ENCODE peak calls at places on chromosomes 5 and 9, in six cellular contexts. T is transverse colon, Z is GM23338, P is sigmoid colon, N is breast epithelium, B is K562. J is an unnamed sample.

GRCh38 chr9:81826541-81826906 is 101.7 kb upstream of the SPATA31D4 start:
- DNase-seq in Z (no peak), P (peak; percentile 76), T (no peak), N (no peak), B (no peak), J (no peak)

GRCh38 chr9:118281787-118282186 is 577.6 kb downstream of the TLR4 start:
- DNase-seq in Z (no peak), B (no peak), T (no peak), P (no peak), N (no peak), J (no peak)

GRCh38 chr5:132279801-132280200 is 14.4 kb upstream of the SLC22A4 start:
- DNase-seq in N (no peak), B (no peak), P (no peak), T (no peak), Z (no peak), J (no peak)

GRCh38 chr5:43036409-43036808 is 3.7 kb downstream of the ANXA2R start:
- DNase-seq in Z (no peak), P (no peak), B (no peak), N (no peak), T (no peak), J (no peak)

GRCh38 chr5:157108961-157109360 is at the start of gene HAVCR2:
- DNase-seq in Z (no peak), B (no peak), T (peak; percentile 42), P (no peak), N (no peak), J (peak; percentile 92)

GRCh38 chr5:78534148-78535009 is 114.2 kb downstream of the LHFPL2 start:
- DNase-seq in N (no peak), P (peak; percentile 74), T (no peak), Z (peak; percentile 20), B (peak; percentile 15), J (no peak)

GRCh38 chr5:79966479-79966878 is 24.6 kb downstream of the MTX3 start:
- DNase-seq in B (no peak), N (no peak), T (no peak), P (no peak), Z (no peak), J (peak; percentile 55)

GRCh38 chr5:402615-403359 is 40.2 kb upstream of the EXOC3 start:
- DNase-seq in B (no peak), Z (no peak), T (no peak), N (no peak), P (peak; percentile 53), J (peak; percentile 82)

GRCh38 chr9:5002811-5003210 is 17.7 kb downstream of the JAK2 start:
- DNase-seq in Z (no peak), N (no peak), P (no peak), B (no peak), T (no peak), J (no peak)

GRCh38 chr9:95494416-95495371 is 22.1 kb downstream of the PTCH1 start:
- DNase-seq in B (no peak), Z (peak; percentile 70), P (peak; percentile 81), T (peak; percentile 82), N (no peak), J (no peak)

GRCh38 chr9:135661801-135662560 is 1.1 kb upstream of the LCN9 start:
- DNase-seq in Z (no peak), N (no peak), T (no peak), B (no peak), P (no peak), J (no peak)

GRCh38 chr5:180013660-180014059 is 57.9 kb downstream of the RNF130 start:
- DNase-seq in T (no peak), Z (no peak), B (no peak), N (no peak), P (no peak), J (no peak)

GRCh38 chr9:121071356-121071755 is 3.4 kb upstream of the CNTRL start:
- DNase-seq in T (no peak), Z (no peak), B (no peak), P (no peak), N (no peak), J (no peak)

GRCh38 chr5:140801494-140801841 is 611 bp downstream of the PCDHA3 start:
- DNase-seq in P (no peak), B (no peak), Z (peak; percentile 58), T (no peak), N (no peak), J (no peak)

GRCh38 chr9:101460965-101461364 is 25.4 kb upstream of the ALDOB start:
- DNase-seq in P (no peak), T (no peak), N (no peak), B (no peak), Z (no peak), J (no peak)

GRCh38 chr5:4990017-4990416 is 150.1 kb upstream of the ADAMTS16 start:
- DNase-seq in N (no peak), P (no peak), Z (no peak), T (no peak), B (no peak), J (no peak)

GRCh38 chr5:102018690-102019089 is 277.4 kb downstream of the SLCO4C1 start:
- DNase-seq in T (no peak), N (no peak), P (no peak), Z (peak; percentile 28), B (no peak), J (no peak)

GRCh38 chr5:31561936-31562335 is 29.8 kb downstream of the C5orf22 start:
- DNase-seq in P (no peak), Z (no peak), N (no peak), T (no peak), B (no peak), J (no peak)

GRCh38 chr5:62260510-62260909 is 45.5 kb upstream of the KIF2A start:
- DNase-seq in B (no peak), N (no peak), Z (no peak), P (no peak), T (no peak), J (no peak)

GRCh38 chr5:16842916-16843315 is 93.2 kb downstream of the MYO10 start:
- DNase-seq in T (no peak), Z (no peak), B (no peak), N (no peak), P (no peak), J (no peak)

GRCh38 chr9:136309101-136309801 is 5.4 kb upstream of the CCDC187 start:
- DNase-seq in T (no peak), Z (no peak), N (no peak), B (no peak), P (no peak), J (no peak)

GRCh38 chr5:31023105-31023504 is 170.4 kb upstream of the CDH6 start:
- DNase-seq in T (no peak), P (no peak), N (no peak), B (no peak), Z (no peak), J (no peak)

GRCh38 chr9:14314929-14315753 is 1.2 kb upstream of the NFIB start:
- DNase-seq in B (peak; percentile 71), Z (peak; percentile 74), P (peak; percentile 98), T (peak; percentile 91), N (peak; percentile 90), J (peak; percentile 93)

GRCh38 chr5:125198270-125198974 is 452.0 kb upstream of the ZNF608 start:
- DNase-seq in N (peak; percentile 69), T (peak; percentile 74), Z (no peak), B (no peak), P (peak; percentile 91), J (no peak)

GRCh38 chr5:4905674-4906528 is 234.2 kb upstream of the ADAMTS16 start:
- DNase-seq in Z (peak; percentile 71), T (peak; percentile 16), N (no peak), B (peak; percentile 21), P (peak; percentile 89), J (no peak)

DNA sequence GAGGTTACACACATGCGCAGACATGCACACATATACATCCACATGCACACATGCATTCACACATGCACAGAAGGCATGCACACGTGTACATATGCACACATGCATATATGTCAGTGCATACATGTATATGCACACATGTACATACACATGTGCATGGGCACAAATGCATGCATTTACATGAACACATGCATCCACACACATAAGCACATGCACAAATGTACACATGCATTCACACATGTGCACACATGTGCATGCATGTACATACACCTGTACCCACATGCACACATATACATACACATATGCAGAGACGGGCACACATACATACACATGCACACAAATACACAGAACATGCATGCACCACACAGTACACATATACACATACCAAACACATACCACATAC is 97.7 kb downstream of the SYK start:
- DNase-seq in P (no peak), Z (no peak), B (no peak), T (no peak), N (no peak), J (no peak)
- TF ChIP-seq POLR2AphosphoS5 in P (no peak), Z (no peak), B (no peak), T (no peak), N (no peak), J (no peak)

GRCh38 chr9:16671591-16672137 is 198.8 kb downstream of the BNC2 start:
- DNase-seq in N (no peak), Z (no peak), T (no peak), B (no peak), P (no peak), J (no peak)
- TF ChIP-seq POLR2AphosphoS5 in N (no peak), Z (no peak), T (no peak), B (no peak), P (peak; percentile 15), J (no peak)

DNA sequence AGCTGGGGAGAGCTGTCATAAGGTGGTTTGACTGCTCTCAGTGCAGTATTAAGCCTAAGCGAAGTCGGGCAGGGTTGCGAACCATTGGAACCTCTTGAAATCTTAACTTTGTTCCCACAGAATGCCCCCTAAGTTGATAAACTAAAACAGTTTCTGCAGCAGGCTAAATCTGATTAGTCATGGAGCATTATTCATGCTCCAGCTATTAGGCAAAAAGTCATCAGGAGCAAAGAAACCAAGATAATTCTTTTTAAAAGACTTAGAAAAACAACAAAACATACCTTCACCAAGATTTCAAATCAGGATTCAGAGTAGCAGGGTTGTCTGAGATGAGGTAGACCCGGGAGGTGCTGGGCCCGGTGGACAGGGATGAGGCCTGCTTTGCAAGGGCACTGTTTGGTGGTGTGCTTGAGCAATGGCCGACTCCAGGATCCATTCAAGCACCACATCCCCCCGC is 69.9 kb upstream of the PLPP1 start:
- DNase-seq in P (peak; percentile 60), Z (no peak), B (no peak), N (no peak), T (no peak), J (peak; percentile 66)
- TF ChIP-seq POLR2AphosphoS5 in P (no peak), Z (no peak), B (no peak), N (no peak), T (no peak), J (no peak)

DNA sequence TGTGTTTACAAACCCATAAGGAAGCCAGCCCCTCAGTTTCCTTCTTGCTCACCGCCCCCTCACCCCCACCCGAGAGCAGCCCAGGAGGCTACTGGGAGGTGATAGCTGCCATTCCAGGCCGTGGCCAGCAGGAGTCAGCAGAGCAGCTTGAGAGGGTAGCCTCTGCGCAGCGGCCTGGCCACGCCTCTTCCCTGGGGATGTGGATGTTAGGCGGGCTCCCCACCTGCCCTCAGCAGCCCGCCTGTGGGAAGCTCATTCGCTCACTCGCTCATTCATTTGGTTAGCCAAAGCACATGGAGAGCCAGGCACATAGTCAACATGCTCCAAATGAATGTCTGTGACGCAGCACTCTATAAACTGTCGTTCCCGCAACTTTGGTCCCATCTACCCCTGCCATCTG is 6.1 kb upstream of the DPM2 start:
- DNase-seq in N (peak; percentile 83), B (peak; percentile 84), P (peak; percentile 94), T (peak; percentile 87), Z (peak; percentile 95), J (peak; percentile 94)
- TF ChIP-seq POLR2AphosphoS5 in N (peak; percentile 22), B (no peak), P (peak; percentile 32), T (no peak), Z (no peak), J (peak; percentile 69)

DNA sequence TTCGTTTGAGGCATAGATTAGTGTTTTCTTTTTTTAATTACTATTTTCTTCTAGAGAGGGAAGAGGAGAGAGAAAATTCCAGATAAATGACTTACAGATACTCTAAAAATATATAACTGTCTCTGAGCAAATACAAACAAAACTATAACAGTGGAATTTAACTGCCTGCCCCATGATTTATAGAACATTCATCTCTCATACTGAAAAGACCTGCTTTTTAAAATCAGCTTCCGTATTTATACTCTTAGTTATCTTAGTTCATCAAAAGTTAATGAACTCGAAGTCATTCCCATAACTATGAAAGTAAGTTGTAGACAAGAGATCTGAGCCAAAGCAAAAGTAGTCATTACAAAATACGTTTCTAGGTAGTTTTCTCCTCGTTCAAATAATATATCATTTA is 123.8 kb upstream of the DMRT1 start:
- DNase-seq in N (no peak), Z (no peak), T (no peak), B (no peak), P (no peak), J (no peak)
- TF ChIP-seq POLR2AphosphoS5 in N (no peak), Z (no peak), T (no peak), B (no peak), P (no peak), J (no peak)

J was measured in esophagus muscularis mucosa.